ENCODE peak calls at places on chromosomes 1 and 21, in eight cellular contexts. C is CD8-positive, alpha-beta memory T cell; N is uterus; E is iPS DF 6.9; J is body of pancreas; T is endothelial cell of umbilical vein; V is psoas muscle; X is suprapubic skin. B is an unnamed sample.

GRCh38 chr1:70941563-70941962 is 106.1 kb downstream of the PTGER3 start:
- DNase-seq in E (no peak), C (no peak), X (no peak), J (no peak), T (no peak), V (no peak), N (no peak), B (no peak)

GRCh38 chr1:81702903-81703302 is 97.8 kb upstream of the ADGRL2 start:
- DNase-seq in N (no peak), E (no peak), V (no peak), J (no peak), T (peak), C (no peak), X (no peak), B (no peak)

GRCh38 chr1:111878649-111879048 is 110.8 kb downstream of the KCND3 start:
- DNase-seq in X (no peak), V (no peak), N (no peak), T (no peak), C (no peak), E (no peak), J (no peak), B (no peak)

GRCh38 chr21:34881421-34881820 is 167.7 kb downstream of the RUNX1 start:
- DNase-seq in E (no peak), X (no peak), V (no peak), T (no peak), N (no peak), J (no peak), C (no peak), B (no peak)

GRCh38 chr1:110879758-110880606 is 7.0 kb downstream of the CD53 start:
- DNase-seq in V (no peak), J (no peak), T (no peak), E (no peak), N (no peak), C (no peak), X (no peak), B (no peak)

GRCh38 chr1:19615438-19615837 is 28.7 kb upstream of the NBL1 start:
- DNase-seq in T (no peak), V (no peak), J (no peak), X (no peak), E (no peak), N (no peak), C (no peak), B (no peak)

GRCh38 chr1:106975944-106976343 is 80.5 kb upstream of the PRMT6 start:
- DNase-seq in T (no peak), J (no peak), C (no peak), E (no peak), X (no peak), N (no peak), V (no peak), B (no peak)

GRCh38 chr1:21937372-21938121 is 437 bp upstream of the HSPG2 start:
- DNase-seq in N (peak), J (peak), E (no peak), T (peak), X (no peak), V (peak), C (peak), B (no peak)

GRCh38 chr1:106613861-106614260 is 442.6 kb upstream of the PRMT6 start:
- DNase-seq in T (no peak), C (no peak), E (no peak), V (no peak), N (no peak), J (no peak), X (no peak), B (no peak)

GRCh38 chr1:223199094-223199647 is 56.1 kb upstream of the TLR5 start:
- DNase-seq in T (no peak), V (no peak), E (no peak), X (no peak), J (no peak), C (no peak), N (no peak), B (no peak)

GRCh38 chr1:233364695-233365539 is 37.4 kb downstream of the MAP3K21 start:
- DNase-seq in J (no peak), C (no peak), E (no peak), V (no peak), N (no peak), T (peak), X (no peak), B (no peak)

GRCh38 chr1:100400332-100400933 is 48.1 kb downstream of the CDC14A start:
- DNase-seq in X (no peak), N (no peak), E (peak), C (peak), T (peak), J (no peak), V (no peak), B (no peak)

GRCh38 chr1:209926045-209926444 is 12.0 kb upstream of the SYT14 start:
- DNase-seq in J (no peak), C (no peak), E (no peak), T (peak), X (no peak), V (no peak), N (no peak), B (no peak)

GRCh38 chr1:50427086-50427817 is 4.0 kb upstream of the DMRTA2 start:
- DNase-seq in T (no peak), E (no peak), J (no peak), X (no peak), C (no peak), N (no peak), V (no peak), B (no peak)

GRCh38 chr1:245008761-245009160 is 144.4 kb upstream of the HNRNPU start:
- DNase-seq in J (no peak), X (no peak), N (no peak), V (no peak), C (no peak), T (no peak), E (no peak), B (no peak)

GRCh38 chr1:190154744-190155143 is 322.9 kb downstream of the BRINP3 start:
- DNase-seq in V (no peak), J (no peak), T (no peak), X (no peak), E (no peak), N (no peak), C (no peak), B (no peak)

DNA sequence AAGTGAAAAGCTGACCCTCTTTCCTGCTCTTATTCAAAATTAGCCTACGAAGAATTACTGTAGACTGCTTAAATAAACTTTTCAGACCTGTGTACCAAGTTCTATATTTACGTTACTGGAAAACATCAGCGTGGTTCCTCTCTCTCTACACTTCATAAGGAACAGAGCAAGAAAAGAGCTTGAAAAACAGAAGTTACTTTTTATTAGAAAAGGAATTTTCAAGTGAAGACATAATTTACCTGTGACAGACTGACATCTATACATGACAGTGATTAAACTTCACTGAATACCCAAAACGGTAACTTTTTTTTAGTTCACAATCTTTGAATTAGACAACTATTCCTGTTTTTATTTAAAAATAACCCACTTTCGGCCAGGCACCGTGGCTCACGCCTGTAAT is 2.7 kb downstream of the ENAH start:
- DNase-seq in C (no peak), E (no peak), V (no peak), J (no peak), T (no peak), N (no peak), X (no peak), B (no peak)
- H3K4me3 ChIP-seq in C (no peak), E (no peak), V (peak), J (no peak), T (no peak), N (peak), X (peak), B (peak)

GRCh38 chr1:234509457-234510328 is 30.7 kb upstream of the TARBP1 start:
- DNase-seq in J (peak), E (no peak), V (no peak), C (no peak), T (no peak), N (no peak), X (no peak), B (no peak)
- H3K27ac ChIP-seq in J (no peak), E (no peak), V (no peak), C (no peak), T (no peak), N (no peak), X (no peak), B (no peak)

GRCh38 chr1:23057301-23057700 is 38.0 kb downstream of the KDM1A start:
- DNase-seq in V (no peak), E (no peak), J (no peak), X (no peak), N (no peak), T (no peak), C (no peak), B (no peak)

GRCh38 chr1:23050201-23050600 is 30.9 kb downstream of the KDM1A start:
- DNase-seq in C (no peak), E (no peak), T (peak), N (no peak), X (no peak), J (no peak), V (no peak), B (no peak)

GRCh38 chr1:23051510-23051909 is 32.2 kb downstream of the KDM1A start:
- DNase-seq in T (no peak), C (no peak), N (no peak), V (no peak), E (no peak), X (no peak), J (no peak), B (no peak)
- H3K4me3 ChIP-seq in T (no peak), C (no peak), N (no peak), V (no peak), E (no peak), X (no peak), J (no peak), B (no peak)

DNA sequence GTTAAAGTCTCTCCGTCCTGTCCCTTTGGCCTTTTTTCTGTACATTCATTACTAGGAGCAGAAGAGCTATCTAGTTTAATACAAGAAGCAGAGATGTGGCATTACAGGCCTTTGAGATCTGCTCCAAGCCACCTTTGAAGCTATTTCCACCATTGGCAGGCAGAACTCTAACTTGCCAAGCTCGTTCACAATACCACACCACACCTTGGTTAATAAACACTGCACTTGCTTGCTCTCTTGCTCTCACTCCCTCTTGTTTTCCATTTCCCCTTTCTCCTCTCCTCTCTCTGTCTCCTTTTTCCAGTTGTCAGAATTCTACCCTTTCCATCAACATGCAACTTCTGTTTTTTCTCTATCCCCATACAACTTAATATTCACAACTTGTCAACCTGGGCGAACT is 7.0 kb downstream of the SELE start:
- DNase-seq in V (no peak), N (no peak), E (no peak), C (no peak), X (no peak), T (no peak), J (no peak), B (no peak)
- H3K27ac ChIP-seq in V (no peak), N (no peak), E (no peak), C (no peak), X (no peak), T (no peak), J (no peak), B (no peak)

GRCh38 chr1:28751315-28752056 is 14.7 kb downstream of the YTHDF2 start:
- DNase-seq in T (peak), N (no peak), J (no peak), C (no peak), X (no peak), E (no peak), V (no peak), B (no peak)

GRCh38 chr1:28755701-28756100 is 19.0 kb downstream of the YTHDF2 start:
- DNase-seq in E (no peak), J (no peak), X (no peak), C (no peak), N (no peak), V (no peak), T (no peak), B (no peak)

GRCh38 chr1:28745653-28746173 is 9.0 kb downstream of the YTHDF2 start:
- DNase-seq in T (no peak), X (no peak), C (no peak), N (no peak), J (no peak), V (no peak), E (no peak), B (no peak)

DNA sequence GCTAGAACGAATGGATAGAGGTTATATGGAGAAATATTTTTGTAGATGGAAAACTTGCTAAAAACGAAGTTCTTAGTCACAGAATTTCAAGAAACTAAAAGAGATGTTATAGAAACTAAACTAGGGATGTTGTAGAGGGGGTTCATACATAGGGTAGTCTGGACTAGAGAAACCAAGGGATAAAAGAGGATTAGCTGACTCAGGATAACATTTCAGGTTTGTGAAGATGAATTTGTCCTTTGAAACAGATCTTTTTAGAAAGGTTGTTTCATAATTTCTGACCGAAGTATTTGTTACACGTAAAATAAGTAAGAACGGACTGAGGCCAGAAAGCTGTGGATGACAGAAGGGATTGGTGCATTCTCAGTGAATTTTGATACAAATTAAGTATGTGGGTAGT is 13.6 kb downstream of the YTHDF2 start:
- DNase-seq in T (no peak), C (no peak), J (no peak), V (no peak), X (no peak), N (no peak), E (no peak), B (no peak)
- H3K4me3 ChIP-seq in T (no peak), C (no peak), J (no peak), V (no peak), X (no peak), N (no peak), E (no peak), B (no peak)

GRCh38 chr1:12339861-12340557 is 110.2 kb downstream of the VPS13D start:
- DNase-seq in J (no peak), T (no peak), V (no peak), C (no peak), X (no peak), E (no peak), N (no peak), B (no peak)
- H3K27ac ChIP-seq in J (peak), T (no peak), V (peak), C (no peak), X (no peak), E (no peak), N (no peak), B (peak)

DNA sequence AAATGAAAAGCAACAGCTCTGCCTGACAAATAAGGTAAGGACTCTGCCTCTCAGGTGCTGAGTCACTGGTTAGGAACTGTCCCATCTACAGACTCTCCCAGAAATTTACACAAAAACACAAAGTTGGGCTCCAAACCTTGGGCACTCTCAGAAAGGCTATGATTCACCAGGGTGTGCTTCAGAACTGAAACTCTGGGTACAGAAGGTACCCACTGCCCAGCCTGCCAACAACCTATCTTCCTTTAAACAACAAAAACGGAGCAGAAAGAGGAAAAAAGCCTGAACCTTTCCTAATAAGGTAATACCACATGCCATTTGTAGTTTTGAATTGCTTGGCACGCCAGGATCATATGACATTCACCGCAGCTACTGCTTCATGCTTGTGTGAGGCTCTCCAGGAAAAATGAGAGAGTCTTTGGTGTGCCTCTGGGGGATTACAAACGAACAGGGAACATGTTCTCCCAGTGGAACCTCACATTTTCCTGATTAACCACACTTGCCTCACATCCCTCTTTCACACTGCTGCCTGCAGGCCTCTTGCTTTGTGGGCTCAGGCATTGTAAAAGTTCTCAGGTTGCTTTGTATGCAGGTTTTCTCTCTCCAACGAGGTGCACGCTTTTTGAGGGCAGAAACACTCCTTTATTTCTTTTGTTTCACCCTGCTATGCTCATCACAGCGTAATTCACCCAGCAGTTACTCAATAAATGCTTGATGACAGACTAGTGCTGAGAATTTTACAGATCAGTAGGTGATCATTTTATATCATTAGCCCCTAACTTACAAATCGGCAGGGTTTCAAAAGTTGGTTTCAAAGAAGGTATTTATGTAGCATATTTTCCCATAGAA is 65.1 kb downstream of the GADD45A start:
- DNase-seq in E (no peak), C (no peak), V (no peak), N (no peak), J (peak), X (no peak), T (peak), B (peak)
- H3K4me3 ChIP-seq in E (no peak), C (no peak), V (no peak), N (no peak), J (no peak), X (peak), T (no peak), B (no peak)

DNA sequence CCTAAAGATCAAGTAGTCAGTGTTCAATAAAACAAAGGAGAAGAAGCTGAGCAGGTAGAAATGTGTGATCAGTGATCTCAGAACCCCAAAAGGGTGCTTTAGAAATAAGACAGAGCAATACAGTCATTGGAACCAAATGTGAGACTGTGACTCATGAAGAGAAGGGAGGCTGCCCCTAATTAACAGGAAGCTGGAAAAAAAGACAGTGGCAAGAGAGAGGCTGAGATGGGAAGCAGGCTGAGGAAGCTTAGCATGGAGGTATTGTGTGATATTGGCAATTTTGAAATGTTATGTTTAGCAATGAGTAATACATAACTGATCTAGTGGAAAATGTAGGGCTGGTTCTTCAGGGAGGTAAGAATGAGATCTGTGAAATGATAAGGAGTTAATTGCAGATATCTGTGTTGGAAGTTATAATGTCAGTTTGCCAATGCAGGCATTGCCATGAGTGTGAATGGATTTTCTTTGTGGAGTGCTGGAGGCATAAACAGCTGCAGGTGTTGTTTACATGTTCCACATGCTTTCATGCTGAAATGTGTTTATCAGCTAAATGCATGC is 90.6 kb upstream of the CACNA1E start:
- DNase-seq in V (no peak), E (no peak), X (no peak), J (no peak), T (no peak), N (no peak), C (no peak), B (no peak)
- H3K27ac ChIP-seq in V (no peak), E (no peak), X (no peak), J (no peak), T (no peak), N (no peak), C (no peak), B (no peak)